ENCODE peak calls at places on chromosome 13, in eight cellular contexts. One of them, this sample, is unnamed.

GRCh38 chr13:21058361-21058760 is 3.0 kb downstream of the LATS2 start:
- DNase-seq in NB4: peak; percentile 45
- DNase-seq in fibroblast of lung: peak; percentile 40
- DNase-seq in choroid plexus epithelial cell: peak; percentile 67
- DNase-seq in fibroblast of pulmonary artery: no peak
- DNase-seq in GM23338: peak; percentile 52
- DNase-seq in heart right ventricle: no peak
- DNase-seq in body of pancreas: no peak
- DNase-seq in this sample: no peak

GRCh38 chr13:100707818-100708740 is 33.5 kb upstream of the TMTC4 start:
- DNase-seq in NB4: peak; percentile 24
- DNase-seq in fibroblast of lung: peak; percentile 96
- DNase-seq in choroid plexus epithelial cell: no peak
- DNase-seq in fibroblast of pulmonary artery: peak; percentile 17
- DNase-seq in GM23338: no peak
- DNase-seq in heart right ventricle: no peak
- DNase-seq in body of pancreas: no peak
- DNase-seq in this sample: no peak

GRCh38 chr13:114311387-114311786 is 2.9 kb upstream of the CHAMP1 start:
- DNase-seq in NB4: peak; percentile 23
- DNase-seq in fibroblast of lung: no peak
- DNase-seq in choroid plexus epithelial cell: no peak
- DNase-seq in fibroblast of pulmonary artery: no peak
- DNase-seq in GM23338: no peak
- DNase-seq in heart right ventricle: no peak
- DNase-seq in body of pancreas: no peak
- DNase-seq in this sample: no peak

GRCh38 chr13:24270639-24271131 is 38.7 kb upstream of the C1QTNF9 start:
- DNase-seq in NB4: peak; percentile 68
- DNase-seq in fibroblast of lung: peak; percentile 62
- DNase-seq in choroid plexus epithelial cell: peak; percentile 62
- DNase-seq in fibroblast of pulmonary artery: peak; percentile 47
- DNase-seq in GM23338: peak; percentile 24
- DNase-seq in heart right ventricle: peak; percentile 68
- DNase-seq in body of pancreas: peak; percentile 82
- DNase-seq in this sample: peak; percentile 51

GRCh38 chr13:29958476-29958875 is 108.1 kb upstream of the UBL3 start:
- DNase-seq in NB4: no peak
- DNase-seq in fibroblast of lung: no peak
- DNase-seq in choroid plexus epithelial cell: no peak
- DNase-seq in fibroblast of pulmonary artery: no peak
- DNase-seq in GM23338: no peak
- DNase-seq in heart right ventricle: no peak
- DNase-seq in body of pancreas: no peak
- DNase-seq in this sample: no peak

GRCh38 chr13:91302070-91302469 is 45.4 kb upstream of the MIR17HG start:
- DNase-seq in NB4: no peak
- DNase-seq in fibroblast of lung: no peak
- DNase-seq in choroid plexus epithelial cell: no peak
- DNase-seq in fibroblast of pulmonary artery: no peak
- DNase-seq in GM23338: no peak
- DNase-seq in heart right ventricle: no peak
- DNase-seq in body of pancreas: no peak
- DNase-seq in this sample: no peak

GRCh38 chr13:22749626-22750025 is 431.2 kb upstream of the SGCG start:
- DNase-seq in NB4: no peak
- DNase-seq in fibroblast of lung: no peak
- DNase-seq in choroid plexus epithelial cell: no peak
- DNase-seq in fibroblast of pulmonary artery: no peak
- DNase-seq in GM23338: no peak
- DNase-seq in heart right ventricle: no peak
- DNase-seq in body of pancreas: no peak
- DNase-seq in this sample: no peak

GRCh38 chr13:21676611-21677021 is 5.7 kb downstream of the FGF9 start:
- DNase-seq in NB4: peak; percentile 39
- DNase-seq in fibroblast of lung: no peak
- DNase-seq in choroid plexus epithelial cell: no peak
- DNase-seq in fibroblast of pulmonary artery: no peak
- DNase-seq in GM23338: peak; percentile 77
- DNase-seq in heart right ventricle: no peak
- DNase-seq in body of pancreas: peak; percentile 34
- DNase-seq in this sample: no peak

GRCh38 chr13:32430018-32430747 is 2.3 kb upstream of the N4BP2L1 start:
- DNase-seq in NB4: no peak
- DNase-seq in fibroblast of lung: no peak
- DNase-seq in choroid plexus epithelial cell: no peak
- DNase-seq in fibroblast of pulmonary artery: no peak
- DNase-seq in GM23338: no peak
- DNase-seq in heart right ventricle: no peak
- DNase-seq in body of pancreas: no peak
- DNase-seq in this sample: no peak

GRCh38 chr13:76067850-76068249 is 431.7 kb downstream of the LMO7 start:
- DNase-seq in NB4: no peak
- DNase-seq in fibroblast of lung: no peak
- DNase-seq in choroid plexus epithelial cell: no peak
- DNase-seq in fibroblast of pulmonary artery: no peak
- DNase-seq in GM23338: no peak
- DNase-seq in heart right ventricle: no peak
- DNase-seq in body of pancreas: no peak
- DNase-seq in this sample: no peak

GRCh38 chr13:29503041-29503837 is 92.2 kb downstream of the SLC7A1 start:
- DNase-seq in NB4: no peak
- DNase-seq in fibroblast of lung: peak; percentile 43
- DNase-seq in choroid plexus epithelial cell: peak; percentile 39
- DNase-seq in fibroblast of pulmonary artery: no peak
- DNase-seq in GM23338: peak; percentile 71
- DNase-seq in heart right ventricle: no peak
- DNase-seq in body of pancreas: no peak
- DNase-seq in this sample: no peak

GRCh38 chr13:50529154-50529882 is 314.2 kb downstream of the DLEU7 start:
- DNase-seq in NB4: no peak
- DNase-seq in fibroblast of lung: peak; percentile 96
- DNase-seq in choroid plexus epithelial cell: peak; percentile 97
- DNase-seq in fibroblast of pulmonary artery: peak; percentile 93
- DNase-seq in GM23338: no peak
- DNase-seq in heart right ventricle: peak; percentile 91
- DNase-seq in body of pancreas: peak; percentile 74
- DNase-seq in this sample: no peak

GRCh38 chr13:52804202-52804641 is 44.2 kb downstream of the PCDH8 start:
- DNase-seq in NB4: no peak
- DNase-seq in fibroblast of lung: peak; percentile 49
- DNase-seq in choroid plexus epithelial cell: peak; percentile 2
- DNase-seq in fibroblast of pulmonary artery: no peak
- DNase-seq in GM23338: no peak
- DNase-seq in heart right ventricle: no peak
- DNase-seq in body of pancreas: no peak
- DNase-seq in this sample: no peak

GRCh38 chr13:98448642-98448928 is 128.3 kb downstream of the STK24 start:
- DNase-seq in NB4: no peak
- DNase-seq in fibroblast of lung: no peak
- DNase-seq in choroid plexus epithelial cell: no peak
- DNase-seq in fibroblast of pulmonary artery: no peak
- DNase-seq in GM23338: no peak
- DNase-seq in heart right ventricle: no peak
- DNase-seq in body of pancreas: no peak
- DNase-seq in this sample: no peak

GRCh38 chr13:19910336-19911072 is 47.1 kb upstream of the ZMYM5 start:
- DNase-seq in NB4: no peak
- DNase-seq in fibroblast of lung: peak; percentile 82
- DNase-seq in choroid plexus epithelial cell: peak; percentile 41
- DNase-seq in fibroblast of pulmonary artery: peak; percentile 8
- DNase-seq in GM23338: no peak
- DNase-seq in heart right ventricle: no peak
- DNase-seq in body of pancreas: no peak
- DNase-seq in this sample: peak; percentile 46

GRCh38 chr13:108306768-108307332 is 37.3 kb downstream of the TNFSF13B start:
- DNase-seq in NB4: no peak
- DNase-seq in fibroblast of lung: peak; percentile 6
- DNase-seq in choroid plexus epithelial cell: no peak
- DNase-seq in fibroblast of pulmonary artery: peak; percentile 36
- DNase-seq in GM23338: no peak
- DNase-seq in heart right ventricle: no peak
- DNase-seq in body of pancreas: no peak
- DNase-seq in this sample: no peak

GRCh38 chr13:79307866-79308298 is 98.2 kb downstream of the RBM26 start:
- DNase-seq in NB4: no peak
- DNase-seq in fibroblast of lung: peak; percentile 52
- DNase-seq in choroid plexus epithelial cell: peak; percentile 50
- DNase-seq in fibroblast of pulmonary artery: peak; percentile 24
- DNase-seq in GM23338: peak; percentile 18
- DNase-seq in heart right ventricle: no peak
- DNase-seq in body of pancreas: no peak
- DNase-seq in this sample: peak; percentile 39

GRCh38 chr13:39159393-39159792 is 121.1 kb downstream of the NHLRC3 start:
- DNase-seq in NB4: no peak
- DNase-seq in fibroblast of lung: no peak
- DNase-seq in choroid plexus epithelial cell: no peak
- DNase-seq in fibroblast of pulmonary artery: no peak
- DNase-seq in GM23338: no peak
- DNase-seq in heart right ventricle: no peak
- DNase-seq in body of pancreas: no peak
- DNase-seq in this sample: no peak

GRCh38 chr13:113539176-113539575 is 45.4 kb upstream of the TFDP1 start:
- DNase-seq in NB4: no peak
- DNase-seq in fibroblast of lung: no peak
- DNase-seq in choroid plexus epithelial cell: no peak
- DNase-seq in fibroblast of pulmonary artery: no peak
- DNase-seq in GM23338: no peak
- DNase-seq in heart right ventricle: no peak
- DNase-seq in body of pancreas: no peak
- DNase-seq in this sample: no peak

GRCh38 chr13:109743706-109744453 is 42.5 kb downstream of the IRS2 start:
- DNase-seq in NB4: peak; percentile 89
- DNase-seq in fibroblast of lung: peak; percentile 79
- DNase-seq in choroid plexus epithelial cell: peak; percentile 89
- DNase-seq in fibroblast of pulmonary artery: peak; percentile 78
- DNase-seq in GM23338: no peak
- DNase-seq in heart right ventricle: no peak
- DNase-seq in body of pancreas: peak; percentile 20
- DNase-seq in this sample: peak; percentile 49

GRCh38 chr13:65943024-65943423 is 1287.1 kb downstream of the PCDH9 start:
- DNase-seq in NB4: no peak
- DNase-seq in fibroblast of lung: peak; percentile 62
- DNase-seq in choroid plexus epithelial cell: peak; percentile 82
- DNase-seq in fibroblast of pulmonary artery: peak; percentile 72
- DNase-seq in GM23338: no peak
- DNase-seq in heart right ventricle: no peak
- DNase-seq in body of pancreas: no peak
- DNase-seq in this sample: peak; percentile 24

GRCh38 chr13:113209880-113210421 is 538 bp downstream of the CUL4A start:
- DNase-seq in NB4: peak; percentile 77
- DNase-seq in fibroblast of lung: peak; percentile 59
- DNase-seq in choroid plexus epithelial cell: peak; percentile 68
- DNase-seq in fibroblast of pulmonary artery: peak; percentile 59
- DNase-seq in GM23338: peak; percentile 72
- DNase-seq in heart right ventricle: no peak
- DNase-seq in body of pancreas: peak; percentile 71
- DNase-seq in this sample: peak; percentile 66

GRCh38 chr13:97307882-97308624 is 85.9 kb downstream of the MBNL2 start:
- DNase-seq in NB4: no peak
- DNase-seq in fibroblast of lung: peak; percentile 91
- DNase-seq in choroid plexus epithelial cell: peak; percentile 35
- DNase-seq in fibroblast of pulmonary artery: peak; percentile 55
- DNase-seq in GM23338: peak; percentile 38
- DNase-seq in heart right ventricle: peak; percentile 44
- DNase-seq in body of pancreas: peak; percentile 45
- DNase-seq in this sample: peak; percentile 76

GRCh38 chr13:89465366-89465765 is 1794.2 kb downstream of the SLITRK5 start:
- DNase-seq in NB4: no peak
- DNase-seq in fibroblast of lung: peak; percentile 76
- DNase-seq in choroid plexus epithelial cell: peak; percentile 91
- DNase-seq in fibroblast of pulmonary artery: peak; percentile 7
- DNase-seq in GM23338: no peak
- DNase-seq in heart right ventricle: no peak
- DNase-seq in body of pancreas: no peak
- DNase-seq in this sample: no peak

GRCh38 chr13:65913173-65913572 is 1317.0 kb downstream of the PCDH9 start:
- DNase-seq in NB4: no peak
- DNase-seq in fibroblast of lung: peak; percentile 92
- DNase-seq in choroid plexus epithelial cell: peak; percentile 91
- DNase-seq in fibroblast of pulmonary artery: peak; percentile 92
- DNase-seq in GM23338: no peak
- DNase-seq in heart right ventricle: no peak
- DNase-seq in body of pancreas: no peak
- DNase-seq in this sample: peak; percentile 71

GRCh38 chr13:50715402-50716146 is 127.9 kb downstream of the DLEU7 start:
- DNase-seq in NB4: peak; percentile 64
- DNase-seq in fibroblast of lung: no peak
- DNase-seq in choroid plexus epithelial cell: no peak
- DNase-seq in fibroblast of pulmonary artery: no peak
- DNase-seq in GM23338: no peak
- DNase-seq in heart right ventricle: peak; percentile 40
- DNase-seq in body of pancreas: peak; percentile 71
- DNase-seq in this sample: no peak

GRCh38 chr13:31094331-31095015 is 67.2 kb downstream of the HSPH1 start:
- DNase-seq in NB4: no peak
- DNase-seq in fibroblast of lung: no peak
- DNase-seq in choroid plexus epithelial cell: no peak
- DNase-seq in fibroblast of pulmonary artery: no peak
- DNase-seq in GM23338: no peak
- DNase-seq in heart right ventricle: no peak
- DNase-seq in body of pancreas: no peak
- DNase-seq in this sample: no peak

GRCh38 chr13:70623260-70623659 is 515.0 kb upstream of the KLHL1 start:
- DNase-seq in NB4: peak; percentile 32
- DNase-seq in fibroblast of lung: peak; percentile 3
- DNase-seq in choroid plexus epithelial cell: peak; percentile 35
- DNase-seq in fibroblast of pulmonary artery: peak; percentile 36
- DNase-seq in GM23338: no peak
- DNase-seq in heart right ventricle: no peak
- DNase-seq in body of pancreas: no peak
- DNase-seq in this sample: no peak
- TF ChIP-seq CTCF in NB4: no peak
- TF ChIP-seq CTCF in fibroblast of lung: no peak
- TF ChIP-seq CTCF in choroid plexus epithelial cell: peak; percentile 46
- TF ChIP-seq CTCF in fibroblast of pulmonary artery: peak; percentile 33
- TF ChIP-seq CTCF in GM23338: no peak
- TF ChIP-seq CTCF in heart right ventricle: no peak
- TF ChIP-seq CTCF in body of pancreas: peak; percentile 43
- TF ChIP-seq CTCF in this sample: peak; percentile 73

GRCh38 chr13:69524459-69525155 is 583.0 kb upstream of the ATXN8OS start:
- DNase-seq in NB4: peak; percentile 9
- DNase-seq in fibroblast of lung: no peak
- DNase-seq in choroid plexus epithelial cell: peak; percentile 14
- DNase-seq in fibroblast of pulmonary artery: no peak
- DNase-seq in GM23338: peak; percentile 38
- DNase-seq in heart right ventricle: no peak
- DNase-seq in body of pancreas: no peak
- DNase-seq in this sample: no peak
- TF ChIP-seq CTCF in NB4: no peak
- TF ChIP-seq CTCF in fibroblast of lung: no peak
- TF ChIP-seq CTCF in choroid plexus epithelial cell: peak; percentile 35
- TF ChIP-seq CTCF in fibroblast of pulmonary artery: peak; percentile 12
- TF ChIP-seq CTCF in GM23338: no peak
- TF ChIP-seq CTCF in heart right ventricle: no peak
- TF ChIP-seq CTCF in body of pancreas: no peak
- TF ChIP-seq CTCF in this sample: peak; percentile 56

GRCh38 chr13:28138012-28138755 is at the start of gene PAN3:
- DNase-seq in NB4: peak; percentile 96
- DNase-seq in fibroblast of lung: peak; percentile 83
- DNase-seq in choroid plexus epithelial cell: peak; percentile 93
- DNase-seq in fibroblast of pulmonary artery: peak; percentile 92
- DNase-seq in GM23338: peak; percentile 91
- DNase-seq in heart right ventricle: peak; percentile 93
- DNase-seq in body of pancreas: peak; percentile 93
- DNase-seq in this sample: peak; percentile 87
- TF ChIP-seq CTCF in NB4: no peak
- TF ChIP-seq CTCF in fibroblast of lung: peak; percentile 21
- TF ChIP-seq CTCF in choroid plexus epithelial cell: no peak
- TF ChIP-seq CTCF in fibroblast of pulmonary artery: peak; percentile 5
- TF ChIP-seq CTCF in GM23338: peak; percentile 13
- TF ChIP-seq CTCF in heart right ventricle: no peak
- TF ChIP-seq CTCF in body of pancreas: no peak
- TF ChIP-seq CTCF in this sample: no peak

GRCh38 chr13:93227906-93228801 is 1.5 kb downstream of the GPC6 start:
- DNase-seq in NB4: no peak
- DNase-seq in fibroblast of lung: peak; percentile 89
- DNase-seq in choroid plexus epithelial cell: peak; percentile 93
- DNase-seq in fibroblast of pulmonary artery: peak; percentile 92
- DNase-seq in GM23338: peak; percentile 91
- DNase-seq in heart right ventricle: peak; percentile 23
- DNase-seq in body of pancreas: peak; percentile 54
- DNase-seq in this sample: peak; percentile 73
- TF ChIP-seq CTCF in NB4: no peak
- TF ChIP-seq CTCF in fibroblast of lung: peak; percentile 39
- TF ChIP-seq CTCF in choroid plexus epithelial cell: peak; percentile 68
- TF ChIP-seq CTCF in fibroblast of pulmonary artery: peak; percentile 59
- TF ChIP-seq CTCF in GM23338: peak; percentile 44
- TF ChIP-seq CTCF in heart right ventricle: no peak
- TF ChIP-seq CTCF in body of pancreas: no peak
- TF ChIP-seq CTCF in this sample: peak; percentile 76

This sample was measured in HFFc6.